ENCODE peak calls at places on chromosomes 13 and 19, in seven cellular contexts. B, D, A, S, O, C and I are unnamed samples.

GRCh38 chr19:48806518-48806817 is 4.4 kb downstream of the BCAT2 start:
- DNase-seq in O (peak; percentile 24), D (peak; percentile 84), A (peak; percentile 73), S (no peak), B (no peak), C (no peak), I (no peak)

GRCh38 chr19:48290923-48291700 is 21.2 kb downstream of the ZNF114 start:
- DNase-seq in O (peak; percentile 68), A (peak; percentile 95), B (peak; percentile 85), S (peak; percentile 86), C (no peak), D (peak; percentile 88), I (peak; percentile 78)

GRCh38 chr13:27147530-27148170 is 24.0 kb downstream of the USP12 start:
- DNase-seq in C (peak; percentile 74), O (peak; percentile 36), D (no peak), B (no peak), A (no peak), S (no peak), I (no peak)

GRCh38 chr13:86974995-86975328 is 696.2 kb upstream of the SLITRK5 start:
- DNase-seq in A (no peak), D (peak; percentile 46), B (no peak), S (no peak), O (no peak), C (no peak), I (no peak)

GRCh38 chr19:49415102-49415809 is 8.0 kb downstream of the PTH2 start:
- DNase-seq in D (no peak), O (no peak), C (peak; percentile 41), B (peak; percentile 45), S (no peak), A (no peak), I (no peak)

GRCh38 chr13:106535552-106536243 is at the start of gene EFNB2:
- DNase-seq in D (peak; percentile 99), O (peak; percentile 84), A (peak; percentile 89), B (peak; percentile 92), C (peak; percentile 26), S (peak; percentile 98), I (peak; percentile 93)

GRCh38 chr19:19444694-19445155 is 39.2 kb downstream of the GATAD2A start:
- DNase-seq in A (no peak), B (peak; percentile 60), D (no peak), C (no peak), S (no peak), O (peak; percentile 29), I (no peak)

GRCh38 chr19:4730740-4731171 is 7.1 kb upstream of the DPP9 start:
- DNase-seq in S (no peak), A (peak; percentile 92), D (no peak), B (peak; percentile 31), C (no peak), O (no peak), I (no peak)

GRCh38 chr13:60335531-60335930 is 61.5 kb upstream of the TDRD3 start:
- DNase-seq in S (no peak), A (no peak), C (no peak), D (peak; percentile 10), O (peak; percentile 12), B (peak; percentile 55), I (peak; percentile 34)

GRCh38 chr19:13018037-13018914 is 23.0 kb downstream of the NFIX start:
- DNase-seq in D (peak; percentile 64), A (no peak), S (no peak), B (peak; percentile 77), C (no peak), O (peak; percentile 72), I (peak; percentile 60)

GRCh38 chr13:102697929-102698648 is 3.2 kb upstream of the METTL21C start:
- DNase-seq in C (no peak), A (no peak), B (no peak), O (no peak), D (no peak), S (no peak), I (no peak)

GRCh38 chr13:26599403-26599802 is 41.9 kb downstream of the WASF3 start:
- DNase-seq in O (no peak), A (no peak), C (no peak), D (no peak), S (no peak), B (no peak), I (no peak)

DNA sequence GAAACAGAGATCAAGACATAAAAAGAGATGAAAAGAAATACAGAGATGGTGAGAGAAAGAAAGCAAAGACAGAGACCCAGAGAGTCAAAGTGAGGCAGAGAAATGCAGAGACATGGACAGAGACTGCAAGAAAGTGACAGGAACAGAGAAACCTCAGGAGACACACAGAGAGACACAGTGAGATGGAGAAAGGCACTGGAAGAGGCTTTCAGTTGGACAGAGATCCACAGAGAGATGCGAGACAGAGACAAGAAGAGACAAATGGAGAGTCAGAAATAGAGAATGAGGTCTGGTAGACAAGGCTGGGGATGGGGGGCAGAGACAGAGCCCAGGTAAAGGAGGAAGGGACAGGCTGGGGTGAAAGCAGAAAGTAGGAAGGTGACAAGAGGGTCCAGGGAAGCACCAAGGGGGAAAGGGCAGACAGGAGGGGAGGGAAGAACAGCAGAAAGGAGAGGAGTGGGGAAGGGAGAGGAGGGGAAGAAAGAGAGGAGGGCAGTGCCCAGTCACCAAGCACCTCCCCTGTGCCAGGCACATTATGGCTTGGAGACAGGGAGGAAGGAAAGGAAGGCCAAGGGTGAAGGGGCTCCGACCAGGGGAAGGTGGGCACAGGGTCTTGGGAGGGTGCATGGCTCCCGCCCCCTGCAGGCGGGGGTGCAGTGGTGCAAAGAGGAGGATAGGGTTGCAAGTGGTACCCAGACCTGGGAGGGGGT is 38.5 kb downstream of the DEDD2 start:
- DNase-seq in S (no peak), D (no peak), C (no peak), B (no peak), A (peak; percentile 82), O (no peak), I (no peak)
- TF ChIP-seq EZH2 in S (no peak), D (no peak), C (no peak), B (no peak), A (no peak), O (peak; percentile 49), I (peak; percentile 59)

DNA sequence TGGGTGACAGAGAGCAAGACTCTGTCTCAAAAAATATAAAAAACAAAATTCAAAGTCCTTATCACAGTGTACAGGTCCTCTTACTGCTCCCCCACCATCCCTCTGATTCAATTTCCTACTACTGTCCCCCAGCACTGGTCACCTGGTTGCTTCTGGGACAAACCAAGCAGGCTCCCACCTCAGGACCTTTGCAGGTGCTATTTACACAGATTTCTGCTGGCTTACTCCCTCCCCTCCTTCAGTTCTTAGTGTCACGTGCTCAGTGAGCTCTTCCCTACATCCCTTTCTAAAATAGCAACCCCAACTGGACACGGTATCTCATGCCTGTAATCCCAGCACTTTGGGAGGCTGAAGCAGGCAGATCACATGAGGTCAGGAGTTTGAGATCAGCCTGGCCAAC is 6.0 kb downstream of the IRF2BP1 start:
- DNase-seq in B (no peak), S (no peak), D (no peak), C (no peak), A (no peak), O (no peak), I (no peak)
- H3K4me1 ChIP-seq in B (no peaks in the 10 kb centered on the region), S (peaks cover 37% of the 10 kb centered on the region), D (peaks cover 29% of the 10 kb centered on the region), C (peaks cover 32% of the 10 kb centered on the region), A (peaks cover 17% of the 10 kb centered on the region), O (peaks cover 24% of the 10 kb centered on the region), I (peaks cover 4% of the 10 kb centered on the region)

GRCh38 chr19:17686592-17687042 is 1.5 kb downstream of the UNC13A start:
- DNase-seq in C (no peak), S (peak; percentile 37), O (no peak), B (peak; percentile 49), D (peak; percentile 66), A (peak; percentile 85), I (peak; percentile 10)

GRCh38 chr19:17686027-17686511 is 2.1 kb downstream of the UNC13A start:
- DNase-seq in O (no peak), S (no peak), A (no peak), C (no peak), D (peak; percentile 39), B (peak; percentile 41), I (peak; percentile 6)

GRCh38 chr19:17688853-17689595 is 870 bp upstream of the UNC13A start:
- DNase-seq in A (peak; percentile 64), D (no peak), B (no peak), C (no peak), O (no peak), S (no peak), I (no peak)

GRCh38 chr19:17687141-17687856 is 855 bp downstream of the UNC13A start:
- DNase-seq in S (no peak), A (peak; percentile 73), O (no peak), D (peak; percentile 37), B (no peak), C (no peak), I (no peak)

GRCh38 chr19:17687857-17688784 is at the start of gene UNC13A:
- DNase-seq in D (peak; percentile 92), B (peak; percentile 58), A (peak; percentile 98), S (peak; percentile 76), O (no peak), C (no peak), I (peak; percentile 20)
- TF ChIP-seq EZH2 in D (peak; percentile 60), B (no peak), A (no peak), S (peak; percentile 71), O (no peak), C (no peak), I (no peak)

DNA sequence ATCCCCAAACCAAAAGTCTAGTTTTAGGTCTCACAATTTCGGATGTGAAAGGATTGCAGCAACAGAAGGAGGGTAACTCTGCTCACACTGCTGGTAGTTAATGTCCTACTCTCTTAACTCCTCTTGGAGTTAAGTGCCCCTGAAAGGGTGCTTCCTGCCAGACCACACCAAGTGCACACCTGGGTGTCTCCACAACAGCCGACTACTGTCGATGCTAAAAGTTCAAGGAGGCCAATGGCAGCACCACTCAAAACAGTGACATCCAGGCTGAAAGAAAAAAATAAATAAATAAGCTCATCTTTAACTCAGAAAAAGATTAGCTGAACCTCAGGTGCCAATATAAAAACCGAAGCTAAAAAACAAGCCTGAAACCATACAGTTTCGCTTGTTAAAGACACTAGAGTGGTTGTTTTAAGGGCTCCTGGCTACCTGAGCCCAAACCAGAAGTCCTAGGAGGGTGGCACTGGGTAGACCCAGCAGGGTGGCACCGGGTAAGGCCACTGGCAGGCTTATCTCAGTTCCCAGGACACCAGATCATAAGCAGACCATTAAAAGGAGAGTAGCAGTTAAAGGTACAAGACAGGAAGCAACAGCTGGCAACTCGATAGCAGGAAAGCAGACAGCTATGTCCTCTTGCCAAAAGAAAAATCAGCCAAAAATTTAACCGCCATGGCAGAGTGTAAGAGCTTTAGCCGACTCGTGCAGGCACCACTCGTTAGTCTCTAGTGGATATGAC is 39.3 kb downstream of the BRD4 start:
- DNase-seq in S (no peak), B (no peak), D (no peak), O (no peak), C (no peak), A (no peak), I (no peak)
- H3K4me1 ChIP-seq in S (peaks cover 83% of the 10 kb centered on the region), B (peaks cover 78% of the 10 kb centered on the region), D (peaks cover 48% of the 10 kb centered on the region), O (peaks cover 45% of the 10 kb centered on the region), C (peaks cover 57% of the 10 kb centered on the region), A (peaks cover 9% of the 10 kb centered on the region), I (peaks cover 53% of the 10 kb centered on the region)

DNA sequence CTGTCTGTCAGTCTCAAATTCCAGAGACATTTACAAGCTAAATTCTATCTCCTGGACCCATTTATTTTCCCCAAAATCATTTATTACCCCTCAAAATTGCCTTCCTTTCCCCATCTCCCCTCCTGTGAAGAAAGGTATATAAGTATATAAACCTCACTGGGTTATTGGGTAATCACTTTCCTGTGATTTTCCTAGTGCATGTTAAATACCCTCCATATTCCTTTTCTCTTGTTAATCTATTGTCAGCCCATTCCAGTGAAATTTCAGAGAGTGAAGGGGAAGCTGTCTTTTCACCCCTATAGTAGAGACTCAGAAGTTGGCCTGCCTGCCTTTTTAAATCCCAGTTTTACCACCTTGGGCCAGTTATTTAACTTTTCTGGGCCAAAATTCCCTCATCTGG is 9.9 kb downstream of the IFNL1 start:
- DNase-seq in S (no peak), C (no peak), O (no peak), D (no peak), A (no peak), B (no peak), I (no peak)
- TF ChIP-seq EZH2 in S (no peak), C (no peak), O (no peak), D (no peak), A (no peak), B (no peak), I (no peak)